ENCODE peak calls at places on chromosomes 5 and 9, in four cellular contexts. I is lower leg skin; O is stimulated activated CD4-positive, alpha-beta T cell treated with anti-CD3 and anti-CD28 coated beads, Interleukin-4, amount 100 ng/mL, for 48 hours; A is iPS-NIHi11. M is an unnamed sample.

GRCh38 chr9:133998915-133999580 is 6.9 kb upstream of the VAV2 start:
- DNase-seq in I (no peak), O (no peak), A (no peak), M (no peak)

GRCh38 chr9:122402403-122403268 is 31.8 kb downstream of the PTGS1 start:
- DNase-seq in I (peak), O (peak), A (no peak), M (no peak)

GRCh38 chr5:149404746-149405549 is 25.9 kb upstream of the IL17B start:
- DNase-seq in I (no peak), O (no peak), A (no peak), M (no peak)

GRCh38 chr5:95709967-95710650 is 21.0 kb upstream of the RHOBTB3 start:
- DNase-seq in I (no peak), O (no peak), A (peak), M (no peak)

GRCh38 chr9:70136632-70137031 is 93.0 kb downstream of the MAMDC2 start:
- DNase-seq in I (no peak), O (no peak), A (no peak), M (no peak)

GRCh38 chr9:131072107-131072870 is 24.0 kb upstream of the AIF1L start:
- DNase-seq in I (no peak), O (no peak), A (no peak), M (no peak)

GRCh38 chr5:179215576-179215975 is 129.7 kb downstream of the ADAMTS2 start:
- DNase-seq in I (no peak), O (no peak), A (no peak), M (no peak)

GRCh38 chr9:126149661-126150060 is 177.0 kb upstream of the MVB12B start:
- DNase-seq in I (peak), O (no peak), A (no peak), M (no peak)

GRCh38 chr9:108815156-108815555 is 40.6 kb downstream of the ACTL7B start:
- DNase-seq in I (no peak), O (no peak), A (peak), M (no peak)

GRCh38 chr5:135398160-135398854 is 724 bp downstream of the MACROH2A1 start:
- DNase-seq in I (no peak), O (peak), A (peak), M (peak)

GRCh38 chr9:6147847-6148246 is 67.8 kb upstream of the IL33 start:
- DNase-seq in I (no peak), O (no peak), A (no peak), M (no peak)

M was measured in GM12891.